ENCODE peak calls at places on chromosomes 13 and 19, in seven cellular contexts. S, Z, G, N, K, X and E are unnamed samples.

GRCh38 chr19:2424686-2425621 is 2.4 kb downstream of the TIMM13 start:
- DNase-seq in S (no peak), Z (no peak), G (peak), N (no peak), K (no peak), X (peak), E (no peak)

GRCh38 chr19:33416307-33417215 is 43.1 kb downstream of the CEBPG start:
- DNase-seq in S (no peak), Z (no peak), G (peak), N (peak), K (no peak), X (peak), E (no peak)

GRCh38 chr13:21010621-21011020 is 50.8 kb downstream of the LATS2 start:
- DNase-seq in S (no peak), Z (no peak), G (peak), N (no peak), K (no peak), X (no peak), E (no peak)

GRCh38 chr19:53659292-53659691 is 27.5 kb downstream of the DPRX start:
- DNase-seq in S (no peak), Z (no peak), G (peak), N (no peak), K (no peak), X (no peak), E (peak)

GRCh38 chr13:30861163-30861562 is 44.9 kb upstream of the MEDAG start:
- DNase-seq in S (no peak), Z (no peak), G (no peak), N (no peak), K (no peak), X (no peak), E (no peak)

GRCh38 chr13:99442273-99442895 is 58.9 kb upstream of the TM9SF2 start:
- DNase-seq in S (no peak), Z (no peak), G (peak), N (no peak), K (no peak), X (no peak), E (peak)

GRCh38 chr13:40666905-40667621 is 622 bp upstream of the FOXO1 start:
- DNase-seq in S (no peak), Z (no peak), G (peak), N (peak), K (peak), X (no peak), E (no peak)

GRCh38 chr19:7729211-7729610 is 2.7 kb downstream of the CLEC4G start:
- DNase-seq in S (no peak), Z (no peak), G (no peak), N (no peak), K (no peak), X (no peak), E (no peak)

GRCh38 chr13:21486322-21486721 is 27.2 kb upstream of the ZDHHC20 start:
- DNase-seq in S (no peak), Z (no peak), G (no peak), N (no peak), K (no peak), X (no peak), E (no peak)

GRCh38 chr13:88622362-88622973 is 951.3 kb downstream of the SLITRK5 start:
- DNase-seq in S (no peak), Z (no peak), G (peak), N (no peak), K (no peak), X (no peak), E (no peak)

GRCh38 chr19:2079076-2079864 is 16.9 kb downstream of the MOB3A start:
- DNase-seq in S (no peak), Z (no peak), G (no peak), N (no peak), K (no peak), X (no peak), E (no peak)

GRCh38 chr13:102825921-102826706 is 19.7 kb upstream of the ERCC5 start:
- DNase-seq in S (no peak), Z (no peak), G (peak), N (no peak), K (no peak), X (peak), E (no peak)

GRCh38 chr19:47729799-47730520 is 15.4 kb upstream of the NOP53 start:
- DNase-seq in S (peak), Z (no peak), G (peak), N (no peak), K (no peak), X (no peak), E (no peak)

GRCh38 chr13:43273362-43273761 is 250.0 kb downstream of the DNAJC15 start:
- DNase-seq in S (no peak), Z (no peak), G (no peak), N (no peak), K (no peak), X (peak), E (no peak)

GRCh38 chr19:28972144-28972543 is 240.8 kb downstream of the UQCRFS1 start:
- DNase-seq in S (no peak), Z (no peak), G (no peak), N (no peak), K (no peak), X (no peak), E (no peak)

GRCh38 chr13:44232729-44233128 is 140.9 kb upstream of the SERP2 start:
- DNase-seq in S (no peak), Z (no peak), G (no peak), N (no peak), K (no peak), X (no peak), E (no peak)

GRCh38 chr13:40961224-40961623 is 57.9 kb downstream of the ELF1 start:
- DNase-seq in S (no peak), Z (no peak), G (no peak), N (no peak), K (no peak), X (no peak), E (no peak)

GRCh38 chr19:58439576-58440554 is at the start of gene ZNF132:
- DNase-seq in S (peak), Z (peak), G (peak), N (peak), K (peak), X (peak), E (peak)

GRCh38 chr13:27917121-27917947 is 2.5 kb upstream of the PDX1 start:
- DNase-seq in S (no peak), Z (no peak), G (no peak), N (no peak), K (no peak), X (no peak), E (no peak)

GRCh38 chr13:112690242-112690943 is 555 bp downstream of the ATP11A start:
- DNase-seq in S (no peak), Z (no peak), G (no peak), N (no peak), K (peak), X (no peak), E (peak)

GRCh38 chr13:21181671-21182070 is 5.2 kb downstream of the MRPL57 start:
- DNase-seq in S (no peak), Z (no peak), G (no peak), N (no peak), K (no peak), X (no peak), E (no peak)

GRCh38 chr13:78131811-78132210 is 213.2 kb upstream of the EDNRB start:
- DNase-seq in S (no peak), Z (no peak), G (no peak), N (no peak), K (no peak), X (no peak), E (no peak)

GRCh38 chr13:77565635-77566034 is 30.1 kb downstream of the SCEL start:
- DNase-seq in S (no peak), Z (no peak), G (peak), N (no peak), K (no peak), X (no peak), E (peak)

GRCh38 chr13:87884874-87885273 is 213.7 kb downstream of the SLITRK5 start:
- DNase-seq in S (no peak), Z (no peak), G (peak), N (no peak), K (no peak), X (peak), E (peak)

GRCh38 chr13:41503386-41503785 is 46.0 kb downstream of the RGCC start:
- DNase-seq in S (no peak), Z (no peak), G (no peak), N (no peak), K (no peak), X (no peak), E (no peak)

GRCh38 chr13:44876782-44877324 is 112.4 kb downstream of the NUFIP1 start:
- DNase-seq in S (no peak), Z (no peak), G (peak), N (no peak), K (no peak), X (no peak), E (no peak)

GRCh38 chr19:6551607-6552450 is 21.0 kb downstream of the TNFSF9 start:
- DNase-seq in S (no peak), Z (no peak), G (peak), N (peak), K (no peak), X (no peak), E (no peak)

GRCh38 chr19:12166596-12166995 is 3.7 kb downstream of the ZNF136 start:
- DNase-seq in S (no peak), Z (no peak), G (no peak), N (no peak), K (no peak), X (no peak), E (no peak)